ENCODE peak calls at places on chromosomes 11 and 22, in nine cellular contexts. G, M, Z, D, C, E, W, S and X are unnamed samples.

GRCh38 chr11:58498464-58498863 is 9.4 kb downstream of the OR5B21 start:
- DNase-seq in S (no peak), W (no peak), E (no peak), C (no peak), Z (no peak), M (no peak), G (no peak), D (no peak), X (no peak)

GRCh38 chr22:48004038-48004437 is 1241.6 kb downstream of the TBC1D22A start:
- DNase-seq in C (no peak), M (no peak), D (no peak), Z (no peak), E (no peak), S (no peak), W (no peak), G (no peak), X (no peak)

GRCh38 chr11:23948831-23949230 is 548.0 kb upstream of the LUZP2 start:
- DNase-seq in Z (no peak), S (no peak), M (no peak), W (no peak), G (no peak), E (no peak), D (no peak), C (no peak), X (no peak)

GRCh38 chr11:48109046-48109666 is 107.5 kb upstream of the OR4B1 start:
- DNase-seq in C (no peak), E (peak; percentile 37), G (no peak), D (no peak), M (no peak), S (no peak), Z (no peak), W (no peak), X (no peak)

GRCh38 chr11:93494341-93494740 is 48.9 kb downstream of the SMCO4 start:
- DNase-seq in C (no peak), S (peak; percentile 73), M (no peak), G (no peak), D (no peak), W (no peak), Z (no peak), E (no peak), X (peak; percentile 89)

GRCh38 chr11:67367014-67367835 is 6.2 kb downstream of the CLCF1 start:
- DNase-seq in C (no peak), S (no peak), G (no peak), W (no peak), M (no peak), D (no peak), E (no peak), Z (peak; percentile 81), X (no peak)

GRCh38 chr22:23365961-23366360 is 185.7 kb downstream of the BCR start:
- DNase-seq in C (no peak), Z (no peak), G (no peak), S (no peak), D (no peak), E (no peak), M (no peak), W (no peak), X (no peak)

GRCh38 chr11:120608760-120609211 is 97.2 kb downstream of the GRIK4 start:
- DNase-seq in G (no peak), Z (no peak), D (no peak), E (no peak), S (peak; percentile 8), C (peak; percentile 23), W (no peak), M (no peak), X (no peak)

GRCh38 chr22:39467390-39467901 is 10.6 kb downstream of the MGAT3 start:
- DNase-seq in W (no peak), S (no peak), M (no peak), D (no peak), G (no peak), Z (no peak), E (no peak), C (no peak), X (no peak)

GRCh38 chr22:30308518-30309230 is 18.1 kb downstream of the TBC1D10A start:
- DNase-seq in Z (peak; percentile 48), E (peak; percentile 88), W (no peak), D (no peak), C (peak; percentile 66), S (no peak), M (no peak), G (no peak), X (no peak)

GRCh38 chr22:44884968-44885805 is 124.6 kb downstream of the PHF21B start:
- DNase-seq in W (no peak), S (no peak), D (no peak), G (no peak), E (no peak), C (no peak), Z (no peak), M (no peak), X (no peak)

GRCh38 chr11:132858203-132858602 is 674.1 kb downstream of the OPCML start:
- DNase-seq in D (no peak), Z (no peak), W (no peak), M (no peak), G (peak; percentile 43), S (no peak), C (no peak), E (no peak), X (no peak)

GRCh38 chr22:41907436-41908401 is 7.2 kb downstream of the SHISA8 start:
- DNase-seq in W (no peak), E (no peak), M (no peak), C (peak; percentile 17), S (no peak), Z (no peak), G (no peak), D (no peak), X (no peak)

DNA sequence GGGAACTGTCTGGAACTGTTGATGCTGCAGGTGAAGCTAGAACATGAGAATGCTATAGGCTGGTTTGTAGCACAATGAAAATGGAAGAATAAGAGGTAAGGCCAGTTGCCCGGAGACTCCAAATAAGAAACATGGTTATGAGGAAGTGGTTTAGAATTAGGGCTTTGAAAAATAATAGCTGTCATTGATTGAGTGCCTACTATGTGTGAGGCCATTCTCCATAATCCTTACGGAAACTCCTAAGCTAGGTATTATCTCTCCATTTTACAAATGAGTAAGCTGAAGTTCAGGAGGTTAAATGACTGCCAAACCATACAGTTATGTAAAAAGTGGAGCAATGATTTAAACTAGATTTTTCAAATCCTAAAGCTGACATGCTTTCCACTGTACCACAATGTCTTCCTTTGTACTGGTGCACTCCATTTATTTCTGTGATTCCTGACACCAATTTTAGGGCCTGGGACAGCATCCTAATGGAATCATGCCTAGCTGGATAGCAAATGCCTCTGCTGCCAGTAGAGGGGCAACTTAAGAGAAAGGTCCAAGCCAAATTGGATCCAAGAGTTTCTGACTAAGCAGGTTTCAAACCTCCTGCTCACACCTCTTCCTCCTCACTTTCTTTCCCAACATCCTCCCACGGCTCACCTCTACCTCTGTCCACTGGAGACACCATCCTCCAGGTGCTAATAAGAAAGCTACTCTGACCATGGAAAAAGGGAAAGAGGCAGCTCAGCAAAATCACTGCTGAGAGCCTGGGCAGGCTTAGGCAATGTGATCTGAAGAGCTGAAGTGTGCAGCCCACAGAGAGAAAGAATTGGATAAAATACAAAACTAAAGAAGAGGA is 46.9 kb upstream of the PICALM start:
- DNase-seq in G (no peak), Z (no peak), S (no peak), D (no peak), C (no peak), E (peak; percentile 16), M (no peak), W (no peak), X (no peak)
- TF ChIP-seq CTCF in G (no peak), Z (no peak), S (no peak), D (no peak), C (no peak), E (no peak), M (no peak), W (no peak), X (peak; percentile 21)

GRCh38 chr11:17351510-17352176 is at the start of gene NCR3LG1:
- DNase-seq in C (peak; percentile 71), G (peak; percentile 51), W (no peak), D (no peak), Z (peak; percentile 69), S (no peak), M (peak; percentile 46), E (peak; percentile 23), X (peak; percentile 10)

GRCh38 chr11:17352925-17353227 is 1.3 kb downstream of the NCR3LG1 start:
- DNase-seq in C (peak; percentile 27), E (peak; percentile 50), Z (peak; percentile 31), W (no peak), M (no peak), G (peak; percentile 22), D (no peak), S (no peak), X (no peak)

GRCh38 chr11:17353228-17354021 is 1.8 kb downstream of the NCR3LG1 start:
- DNase-seq in E (peak; percentile 33), S (no peak), Z (peak; percentile 56), W (no peak), G (peak; percentile 75), D (no peak), C (peak; percentile 78), M (peak; percentile 46), X (peak; percentile 12)

GRCh38 chr11:17350455-17351170 is 987 bp upstream of the NCR3LG1 start:
- DNase-seq in M (no peak), W (no peak), G (no peak), E (no peak), Z (no peak), D (no peak), C (no peak), S (no peak), X (no peak)

DNA sequence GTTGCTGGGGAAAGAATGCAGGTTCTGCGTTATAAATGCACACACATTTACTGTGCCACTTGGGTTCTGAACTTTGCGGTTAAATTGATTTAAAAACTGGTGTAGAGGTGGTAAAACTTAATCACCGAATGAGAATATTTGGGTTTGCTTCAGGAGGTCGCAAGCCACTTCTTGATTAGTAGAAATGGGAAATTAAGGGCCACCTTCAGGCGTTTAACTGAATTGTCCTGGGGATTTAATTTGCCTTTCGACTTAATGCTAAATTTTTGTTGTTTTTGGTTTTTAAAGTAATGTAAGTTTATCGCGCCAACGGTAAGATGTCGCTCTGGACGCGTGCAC is 460 bp upstream of the NCR3LG1 start:
- DNase-seq in S (no peak), C (no peak), W (no peak), D (no peak), M (no peak), E (no peak), Z (no peak), G (no peak), X (no peak)
- TF ChIP-seq CTCF in S (peak; percentile 25), C (no peak), W (peak; percentile 9), D (peak; percentile 7), M (no peak), E (no peak), Z (peak; percentile 6), G (no peak), X (peak; percentile 24)

GRCh38 chr22:28108851-28109250 is 189.8 kb upstream of the PITPNB start:
- DNase-seq in D (no peak), E (no peak), Z (no peak), W (no peak), G (no peak), C (no peak), M (no peak), S (no peak), X (no peak)
- TF ChIP-seq CTCF in D (no peak), E (no peak), Z (no peak), W (no peak), G (no peak), C (no peak), M (no peak), S (no peak), X (no peak)

GRCh38 chr11:124331873-124332272 is 11.9 kb upstream of the OR8D2 start:
- DNase-seq in Z (no peak), S (no peak), G (no peak), E (no peak), D (no peak), C (no peak), W (no peak), M (no peak), X (no peak)

GRCh38 chr11:124327775-124328174 is 7.8 kb upstream of the OR8D2 start:
- DNase-seq in Z (no peak), S (no peak), M (no peak), G (no peak), W (no peak), C (no peak), D (no peak), E (no peak), X (no peak)

GRCh38 chr11:124329787-124330478 is 9.9 kb upstream of the OR8D2 start:
- DNase-seq in M (no peak), E (peak; percentile 53), G (no peak), C (peak; percentile 0), S (no peak), D (no peak), Z (no peak), W (no peak), X (no peak)
- TF ChIP-seq CTCF in M (no peak), E (no peak), G (no peak), C (no peak), S (no peak), D (no peak), Z (no peak), W (no peak), X (no peak)